ENCODE peak calls at places on chromosomes 6 and 20, in four cellular contexts. One of them, this sample, is unnamed.

GRCh38 chr20:13344671-13345070 is 123.6 kb downstream of the ISM1 start:
- DNase-seq in IMR-90: no peak
- DNase-seq in neuronal stem cell: no peak
- DNase-seq in H9: no peak
- DNase-seq in this sample: no peak

GRCh38 chr6:118783931-118784528 is 109.9 kb upstream of the ASF1A start:
- DNase-seq in IMR-90: peak; percentile 46
- DNase-seq in H9: no peak
- DNase-seq in neuronal stem cell: no peak
- DNase-seq in this sample: no peak

GRCh38 chr20:64232794-64233193 is 22.8 kb upstream of the PCMTD2 start:
- DNase-seq in IMR-90: no peak
- DNase-seq in H9: no peak
- DNase-seq in neuronal stem cell: no peak
- DNase-seq in this sample: no peak

GRCh38 chr6:16400248-16400760 is 161.9 kb downstream of the GMPR start:
- DNase-seq in IMR-90: no peak
- DNase-seq in neuronal stem cell: no peak
- DNase-seq in H9: no peak
- DNase-seq in this sample: no peak

GRCh38 chr20:34525709-34526416 is 9.6 kb downstream of the DYNLRB1 start:
- DNase-seq in H9: no peak
- DNase-seq in IMR-90: peak; percentile 100
- DNase-seq in neuronal stem cell: no peak
- DNase-seq in this sample: peak; percentile 51

GRCh38 chr6:107408714-107409113 is 50.6 kb downstream of the PDSS2 start:
- DNase-seq in H9: no peak
- DNase-seq in IMR-90: no peak
- DNase-seq in neuronal stem cell: no peak
- DNase-seq in this sample: no peak

GRCh38 chr20:13349240-13349604 is 128.1 kb downstream of the ISM1 start:
- DNase-seq in neuronal stem cell: no peak
- DNase-seq in IMR-90: peak; percentile 46
- DNase-seq in H9: no peak
- DNase-seq in this sample: no peak

GRCh38 chr20:15185322-15185721 is 847.9 kb upstream of the FLRT3 start:
- DNase-seq in neuronal stem cell: no peak
- DNase-seq in IMR-90: no peak
- DNase-seq in H9: no peak
- DNase-seq in this sample: no peak

GRCh38 chr20:38581830-38582358 is 897 bp downstream of the ADIG start:
- DNase-seq in neuronal stem cell: no peak
- DNase-seq in H9: no peak
- DNase-seq in IMR-90: no peak
- DNase-seq in this sample: no peak

GRCh38 chr6:127923135-127923534 is 22.3 kb upstream of the THEMIS start:
- DNase-seq in H9: no peak
- DNase-seq in neuronal stem cell: no peak
- DNase-seq in IMR-90: no peak
- DNase-seq in this sample: no peak

GRCh38 chr20:47708140-47708807 is 77.0 kb downstream of the SULF2 start:
- DNase-seq in H9: no peak
- DNase-seq in IMR-90: no peak
- DNase-seq in neuronal stem cell: no peak
- DNase-seq in this sample: no peak

GRCh38 chr6:88263591-88263990 is 97.4 kb upstream of the CNR1 start:
- DNase-seq in H9: peak; percentile 53
- DNase-seq in neuronal stem cell: no peak
- DNase-seq in IMR-90: no peak
- DNase-seq in this sample: peak; percentile 57

GRCh38 chr6:52790841-52791240 is 12.8 kb downstream of the GSTA1 start:
- DNase-seq in H9: no peak
- DNase-seq in IMR-90: no peak
- DNase-seq in neuronal stem cell: no peak
- DNase-seq in this sample: peak; percentile 15
- H2BK120ac ChIP-seq in H9: no peak overlapping the region
- H2BK120ac ChIP-seq in IMR-90: peak overlapping the region; percentile 87
- H2BK120ac ChIP-seq in neuronal stem cell: no peak overlapping the region
- H2BK120ac ChIP-seq in this sample: no peak overlapping the region

GRCh38 chr6:89944826-89945407 is 50.6 kb downstream of the GJA10 start:
- DNase-seq in H9: no peak
- DNase-seq in neuronal stem cell: no peak
- DNase-seq in IMR-90: peak; percentile 33
- DNase-seq in this sample: no peak
- H2BK15ac ChIP-seq in H9: no peak overlapping the region
- H2BK15ac ChIP-seq in neuronal stem cell: no peak overlapping the region
- H2BK15ac ChIP-seq in IMR-90: no peak overlapping the region
- H2BK15ac ChIP-seq in this sample: no peak overlapping the region

GRCh38 chr20:17560344-17561074 is 9.4 kb upstream of the DSTN start:
- DNase-seq in H9: no peak
- DNase-seq in neuronal stem cell: no peak
- DNase-seq in IMR-90: no peak
- DNase-seq in this sample: no peak
- H2BK120ac ChIP-seq in H9: no peak overlapping the region
- H2BK120ac ChIP-seq in neuronal stem cell: no peak overlapping the region
- H2BK120ac ChIP-seq in IMR-90: peak overlapping the region; percentile 80
- H2BK120ac ChIP-seq in this sample: no peak overlapping the region

GRCh38 chr6:73519943-73520687 is 717 bp downstream of the EEF1A1 start:
- DNase-seq in H9: peak; percentile 35
- DNase-seq in IMR-90: peak; percentile 78
- DNase-seq in neuronal stem cell: no peak
- DNase-seq in this sample: peak; percentile 87
- H2BK15ac ChIP-seq in H9: no peak overlapping the region
- H2BK15ac ChIP-seq in IMR-90: no peak overlapping the region
- H2BK15ac ChIP-seq in neuronal stem cell: peak overlapping the region; percentile 92
- H2BK15ac ChIP-seq in this sample: no peak overlapping the region

GRCh38 chr6:80636689-80637088 is 530.2 kb downstream of the BCKDHB start:
- DNase-seq in IMR-90: peak; percentile 24
- DNase-seq in H9: no peak
- DNase-seq in neuronal stem cell: no peak
- DNase-seq in this sample: no peak

GRCh38 chr6:80639243-80639642 is 532.8 kb downstream of the BCKDHB start:
- DNase-seq in neuronal stem cell: no peak
- DNase-seq in IMR-90: peak; percentile 69
- DNase-seq in H9: no peak
- DNase-seq in this sample: no peak

GRCh38 chr6:80637312-80637711 is 530.8 kb downstream of the BCKDHB start:
- DNase-seq in H9: no peak
- DNase-seq in IMR-90: peak; percentile 53
- DNase-seq in neuronal stem cell: no peak
- DNase-seq in this sample: no peak

GRCh38 chr6:80640176-80640575 is 533.7 kb downstream of the BCKDHB start:
- DNase-seq in H9: no peak
- DNase-seq in neuronal stem cell: no peak
- DNase-seq in IMR-90: no peak
- DNase-seq in this sample: no peak

GRCh38 chr6:80638222-80639055 is 532.0 kb downstream of the BCKDHB start:
- DNase-seq in H9: peak; percentile 53
- DNase-seq in IMR-90: peak; percentile 99
- DNase-seq in neuronal stem cell: no peak
- DNase-seq in this sample: peak; percentile 94
- H2BK120ac ChIP-seq in H9: no peak overlapping the region
- H2BK120ac ChIP-seq in IMR-90: peak overlapping the region; percentile 94
- H2BK120ac ChIP-seq in neuronal stem cell: no peak overlapping the region
- H2BK120ac ChIP-seq in this sample: peak overlapping the region; percentile 73

DNA sequence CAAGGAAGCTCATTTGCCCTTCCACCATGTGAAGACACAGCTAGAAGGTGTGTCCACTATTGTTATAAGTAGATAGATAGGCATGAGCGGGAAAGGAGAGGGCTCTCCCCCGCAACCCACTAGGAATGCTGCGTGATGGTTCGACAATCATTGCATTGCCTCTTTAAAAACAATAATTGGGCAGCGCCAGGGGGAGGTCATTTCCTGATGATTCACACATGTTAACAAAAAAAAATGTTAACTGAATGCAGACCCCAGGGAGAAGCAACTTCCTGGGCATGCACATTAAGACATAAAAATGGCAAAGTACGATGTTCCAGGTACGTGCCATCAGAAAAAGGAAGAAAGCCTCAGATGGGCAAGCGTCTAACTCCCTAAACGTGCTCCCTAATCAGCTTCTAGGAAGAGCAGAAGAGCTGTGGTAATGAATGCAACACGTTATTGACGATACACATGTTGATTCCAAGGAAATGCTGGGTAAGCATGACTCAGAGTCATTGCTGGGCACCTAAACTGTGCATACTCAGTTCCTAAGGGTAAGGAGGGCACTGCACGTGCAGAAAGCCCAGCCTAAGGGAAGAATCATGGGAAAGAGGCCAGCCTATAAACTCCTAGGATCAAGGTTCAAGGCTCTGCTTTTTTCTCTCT is 113.7 kb downstream of the FAM217A start:
- DNase-seq in IMR-90: no peak
- DNase-seq in neuronal stem cell: no peak
- DNase-seq in H9: no peak
- DNase-seq in this sample: no peak
- H2BK15ac ChIP-seq in IMR-90: no peak overlapping the region
- H2BK15ac ChIP-seq in neuronal stem cell: no peak overlapping the region
- H2BK15ac ChIP-seq in H9: no peak overlapping the region
- H2BK15ac ChIP-seq in this sample: no peak overlapping the region

DNA sequence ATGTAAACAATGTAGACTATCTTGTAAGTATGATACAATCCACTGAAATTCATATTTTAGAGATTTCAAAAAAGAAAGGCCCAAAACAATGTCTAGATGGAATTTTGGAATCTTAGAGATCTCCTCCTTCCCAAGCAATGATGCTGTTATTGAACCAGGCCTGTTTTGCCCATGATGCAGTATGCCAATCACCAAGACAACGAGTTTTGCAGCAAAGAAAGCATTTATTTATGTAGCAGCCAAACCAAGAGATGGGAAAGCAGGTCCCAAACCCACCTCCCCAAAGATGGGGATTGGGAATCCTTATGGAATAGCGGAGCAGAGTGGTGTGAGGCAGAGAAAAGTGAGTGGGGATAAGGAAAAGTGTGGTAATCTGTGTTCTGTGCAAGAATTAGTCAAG is 197.8 kb upstream of the NT5E start:
- DNase-seq in IMR-90: no peak
- DNase-seq in H9: no peak
- DNase-seq in neuronal stem cell: no peak
- DNase-seq in this sample: no peak
- H2BK120ac ChIP-seq in IMR-90: no peak overlapping the region
- H2BK120ac ChIP-seq in H9: no peak overlapping the region
- H2BK120ac ChIP-seq in neuronal stem cell: no peak overlapping the region
- H2BK120ac ChIP-seq in this sample: no peak overlapping the region